ENCODE peak calls at places on chromosomes 6 and 20, in seven cellular contexts. One of them, this sample, is unnamed.
A peak's percentile ranks its signal among the peaks of the same experiment; 100 is the strongest.

GRCh38 chr6:3727593-3728108 is 23.9 kb downstream of the PXDC1 start:
- DNase-seq in IMR-90: no peak
- DNase-seq in mesenchymal stem cell: no peak
- DNase-seq in neuronal stem cell: no peak
- DNase-seq in H9: no peak
- DNase-seq in H1: no peak
- DNase-seq in mesendoderm: no peak
- DNase-seq in this sample: no peak

GRCh38 chr6:15062311-15063252 is 183.3 kb upstream of the JARID2 start:
- DNase-seq in IMR-90: peak; percentile 99
- DNase-seq in H9: no peak
- DNase-seq in neuronal stem cell: no peak
- DNase-seq in H1: no peak
- DNase-seq in mesendoderm: no peak
- DNase-seq in mesenchymal stem cell: peak; percentile 95
- DNase-seq in this sample: peak; percentile 99

GRCh38 chr6:127058027-127058426 is 60.4 kb upstream of the RSPO3 start:
- DNase-seq in mesendoderm: no peak
- DNase-seq in H9: no peak
- DNase-seq in H1: no peak
- DNase-seq in neuronal stem cell: no peak
- DNase-seq in mesenchymal stem cell: peak; percentile 52
- DNase-seq in IMR-90: peak; percentile 48
- DNase-seq in this sample: no peak

GRCh38 chr6:5723905-5724691 is 282.6 kb downstream of the NRN1 start:
- DNase-seq in IMR-90: no peak
- DNase-seq in mesendoderm: no peak
- DNase-seq in mesenchymal stem cell: no peak
- DNase-seq in H9: no peak
- DNase-seq in H1: no peak
- DNase-seq in neuronal stem cell: no peak
- DNase-seq in this sample: peak; percentile 15

GRCh38 chr20:41179961-41180360 is 42.6 kb downstream of the PLCG1 start:
- DNase-seq in H1: no peak
- DNase-seq in mesendoderm: no peak
- DNase-seq in neuronal stem cell: no peak
- DNase-seq in IMR-90: no peak
- DNase-seq in H9: peak; percentile 28
- DNase-seq in mesenchymal stem cell: no peak
- DNase-seq in this sample: no peak

GRCh38 chr6:155117266-155117665 is 122.2 kb downstream of the TIAM2 start:
- DNase-seq in IMR-90: peak; percentile 86
- DNase-seq in neuronal stem cell: no peak
- DNase-seq in mesenchymal stem cell: peak; percentile 63
- DNase-seq in H9: no peak
- DNase-seq in H1: no peak
- DNase-seq in mesendoderm: no peak
- DNase-seq in this sample: peak; percentile 90

GRCh38 chr6:44235891-44236516 is 10.9 kb upstream of the HSP90AB1 start:
- DNase-seq in mesenchymal stem cell: no peak
- DNase-seq in H9: no peak
- DNase-seq in IMR-90: no peak
- DNase-seq in H1: no peak
- DNase-seq in neuronal stem cell: no peak
- DNase-seq in mesendoderm: no peak
- DNase-seq in this sample: no peak

GRCh38 chr20:61546641-61547040 is 294.6 kb downstream of the CDH4 start:
- DNase-seq in neuronal stem cell: no peak
- DNase-seq in H1: no peak
- DNase-seq in mesenchymal stem cell: no peak
- DNase-seq in H9: no peak
- DNase-seq in IMR-90: no peak
- DNase-seq in mesendoderm: no peak
- DNase-seq in this sample: no peak

GRCh38 chr6:43428112-43428570 is 800 bp downstream of the ABCC10 start:
- DNase-seq in neuronal stem cell: no peak
- DNase-seq in mesenchymal stem cell: no peak
- DNase-seq in IMR-90: no peak
- DNase-seq in mesendoderm: no peak
- DNase-seq in H9: no peak
- DNase-seq in H1: no peak
- DNase-seq in this sample: no peak

GRCh38 chr6:150241751-150242150 is 98.9 kb downstream of the PPP1R14C start:
- DNase-seq in H1: no peak
- DNase-seq in mesenchymal stem cell: no peak
- DNase-seq in IMR-90: no peak
- DNase-seq in neuronal stem cell: no peak
- DNase-seq in mesendoderm: no peak
- DNase-seq in H9: no peak
- DNase-seq in this sample: no peak

GRCh38 chr6:40308533-40309306 is 278.4 kb downstream of the LRFN2 start:
- DNase-seq in IMR-90: peak; percentile 26
- DNase-seq in H9: peak; percentile 86
- DNase-seq in neuronal stem cell: peak; percentile 79
- DNase-seq in mesenchymal stem cell: peak; percentile 56
- DNase-seq in H1: peak; percentile 29
- DNase-seq in mesendoderm: peak; percentile 89
- DNase-seq in this sample: peak; percentile 83

GRCh38 chr20:60804240-60804917 is 447.7 kb upstream of the CDH4 start:
- DNase-seq in mesenchymal stem cell: no peak
- DNase-seq in neuronal stem cell: no peak
- DNase-seq in H9: peak; percentile 65
- DNase-seq in H1: peak; percentile 23
- DNase-seq in mesendoderm: peak; percentile 30
- DNase-seq in IMR-90: no peak
- DNase-seq in this sample: no peak

GRCh38 chr20:48002517-48002970 is 217.3 kb upstream of the SULF2 start:
- DNase-seq in mesendoderm: peak; percentile 33
- DNase-seq in H9: no peak
- DNase-seq in IMR-90: no peak
- DNase-seq in mesenchymal stem cell: no peak
- DNase-seq in H1: no peak
- DNase-seq in neuronal stem cell: no peak
- DNase-seq in this sample: no peak

GRCh38 chr6:135087403-135087802 is 32.8 kb upstream of the HBS1L start:
- DNase-seq in mesenchymal stem cell: no peak
- DNase-seq in IMR-90: no peak
- DNase-seq in neuronal stem cell: no peak
- DNase-seq in H9: peak; percentile 43
- DNase-seq in mesendoderm: peak; percentile 56
- DNase-seq in H1: no peak
- DNase-seq in this sample: no peak

GRCh38 chr6:26555505-26556262 is 17.5 kb downstream of the HMGN4 start:
- DNase-seq in mesenchymal stem cell: peak; percentile 76
- DNase-seq in neuronal stem cell: no peak
- DNase-seq in mesendoderm: peak; percentile 74
- DNase-seq in H9: peak; percentile 55
- DNase-seq in H1: no peak
- DNase-seq in IMR-90: peak; percentile 35
- DNase-seq in this sample: peak; percentile 57

GRCh38 chr20:43558412-43559146 is at the start of gene SGK2:
- DNase-seq in H9: no peak
- DNase-seq in mesenchymal stem cell: peak; percentile 61
- DNase-seq in neuronal stem cell: no peak
- DNase-seq in H1: no peak
- DNase-seq in mesendoderm: peak; percentile 28
- DNase-seq in IMR-90: peak; percentile 43
- DNase-seq in this sample: peak; percentile 64

GRCh38 chr6:144036064-144036873 is 28.2 kb upstream of the PLAGL1 start:
- DNase-seq in H1: no peak
- DNase-seq in mesendoderm: peak; percentile 22
- DNase-seq in neuronal stem cell: peak; percentile 9
- DNase-seq in H9: peak; percentile 41
- DNase-seq in IMR-90: peak; percentile 40
- DNase-seq in mesenchymal stem cell: peak; percentile 57
- DNase-seq in this sample: no peak

GRCh38 chr6:21731411-21732031 is 138.0 kb downstream of the SOX4 start:
- DNase-seq in H1: no peak
- DNase-seq in mesendoderm: peak; percentile 52
- DNase-seq in mesenchymal stem cell: no peak
- DNase-seq in IMR-90: peak; percentile 61
- DNase-seq in neuronal stem cell: no peak
- DNase-seq in H9: no peak
- DNase-seq in this sample: peak; percentile 36

GRCh38 chr20:24785141-24785924 is 163.7 kb upstream of the CST7 start:
- DNase-seq in IMR-90: peak; percentile 35
- DNase-seq in H9: no peak
- DNase-seq in mesendoderm: no peak
- DNase-seq in H1: no peak
- DNase-seq in neuronal stem cell: no peak
- DNase-seq in mesenchymal stem cell: peak; percentile 3
- DNase-seq in this sample: peak; percentile 53

GRCh38 chr20:31605902-31606677 is 1.0 kb downstream of the ID1 start:
- DNase-seq in mesenchymal stem cell: peak; percentile 52
- DNase-seq in mesendoderm: peak; percentile 33
- DNase-seq in neuronal stem cell: no peak
- DNase-seq in IMR-90: no peak
- DNase-seq in H9: peak; percentile 50
- DNase-seq in H1: no peak
- DNase-seq in this sample: no peak

GRCh38 chr6:109360281-109360680 is 22.0 kb downstream of the CD164 start:
- DNase-seq in neuronal stem cell: no peak
- DNase-seq in mesenchymal stem cell: no peak
- DNase-seq in mesendoderm: no peak
- DNase-seq in H1: no peak
- DNase-seq in H9: no peak
- DNase-seq in IMR-90: no peak
- DNase-seq in this sample: no peak

GRCh38 chr20:53691060-53691810 is 97.6 kb upstream of the ZNF217 start:
- DNase-seq in neuronal stem cell: no peak
- DNase-seq in IMR-90: peak; percentile 10
- DNase-seq in mesendoderm: no peak
- DNase-seq in H1: no peak
- DNase-seq in H9: no peak
- DNase-seq in mesenchymal stem cell: no peak
- DNase-seq in this sample: peak; percentile 94

GRCh38 chr20:48236001-48236400 is 450.7 kb upstream of the SULF2 start:
- DNase-seq in mesendoderm: no peak
- DNase-seq in H9: no peak
- DNase-seq in neuronal stem cell: no peak
- DNase-seq in mesenchymal stem cell: no peak
- DNase-seq in H1: no peak
- DNase-seq in IMR-90: no peak
- DNase-seq in this sample: no peak

GRCh38 chr6:146545608-146546007 is 2.0 kb downstream of the RAB32 start:
- DNase-seq in H1: no peak
- DNase-seq in H9: no peak
- DNase-seq in mesenchymal stem cell: peak; percentile 72
- DNase-seq in IMR-90: peak; percentile 84
- DNase-seq in mesendoderm: peak; percentile 35
- DNase-seq in neuronal stem cell: no peak
- DNase-seq in this sample: peak; percentile 10

GRCh38 chr20:33765592-33765991 is 33.8 kb downstream of the ZNF341 start:
- DNase-seq in H9: no peak
- DNase-seq in mesendoderm: no peak
- DNase-seq in neuronal stem cell: no peak
- DNase-seq in IMR-90: no peak
- DNase-seq in mesenchymal stem cell: no peak
- DNase-seq in H1: no peak
- DNase-seq in this sample: no peak
- H2AK5ac ChIP-seq in H9: no peak overlapping the region
- H2AK5ac ChIP-seq in mesendoderm: no peak overlapping the region
- H2AK5ac ChIP-seq in neuronal stem cell: no peak overlapping the region
- H2AK5ac ChIP-seq in IMR-90: no peak overlapping the region
- H2AK5ac ChIP-seq in mesenchymal stem cell: no peak overlapping the region
- H2AK5ac ChIP-seq in H1: no peak overlapping the region
- H2AK5ac ChIP-seq in this sample: no peak overlapping the region

DNA sequence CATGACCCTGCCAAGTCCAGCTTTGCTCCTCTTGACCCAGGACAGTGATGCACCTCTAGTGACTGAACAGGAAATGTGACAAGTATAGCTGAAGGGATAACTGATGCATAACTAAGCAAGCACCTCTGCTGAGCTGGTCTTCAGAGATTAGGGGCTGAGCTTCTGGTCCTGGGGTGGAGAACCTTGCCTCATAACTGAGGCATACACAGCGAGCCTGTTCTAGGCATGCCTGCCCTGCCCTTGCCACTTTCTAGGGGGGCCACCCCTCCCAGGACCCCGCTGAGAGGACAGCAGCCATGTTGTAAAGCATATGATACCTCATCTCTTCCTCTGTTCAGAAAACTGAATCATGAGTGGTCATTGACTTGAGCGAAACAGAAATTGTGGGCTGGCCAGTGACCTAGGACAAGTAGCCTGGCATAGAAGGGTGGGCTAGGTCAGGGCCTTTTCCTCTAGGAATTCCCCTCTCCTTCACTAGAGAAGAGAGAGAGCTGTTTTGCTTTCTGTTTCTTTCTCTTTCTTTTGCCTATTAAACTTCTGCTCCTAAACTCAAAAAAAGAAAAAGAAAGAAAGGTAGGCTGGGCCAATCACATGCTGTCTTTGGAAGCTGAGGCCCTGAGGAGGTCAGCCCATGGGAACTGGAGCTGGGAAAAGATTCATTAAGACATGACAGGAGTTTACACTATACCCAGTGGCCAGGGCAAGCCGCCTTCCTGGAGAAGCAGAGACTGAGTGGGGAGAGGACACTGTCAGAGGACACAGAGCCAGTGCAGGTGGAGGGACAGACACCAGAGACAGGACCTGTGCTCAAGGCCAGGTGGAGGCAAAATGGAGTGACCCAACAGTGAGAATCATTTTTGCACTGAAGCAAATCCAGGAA is 23.1 kb downstream of the ALDH5A1 start:
- DNase-seq in mesendoderm: no peak
- DNase-seq in H1: no peak
- DNase-seq in neuronal stem cell: no peak
- DNase-seq in mesenchymal stem cell: peak; percentile 3
- DNase-seq in H9: no peak
- DNase-seq in IMR-90: no peak
- DNase-seq in this sample: no peak
- H3K4me2 ChIP-seq in mesendoderm: no peak overlapping the region
- H3K4me2 ChIP-seq in H1: no peak overlapping the region
- H3K4me2 ChIP-seq in neuronal stem cell: no peak overlapping the region
- H3K4me2 ChIP-seq in mesenchymal stem cell: no peak overlapping the region
- H3K4me2 ChIP-seq in H9: no peak overlapping the region
- H3K4me2 ChIP-seq in IMR-90: no peak overlapping the region
- H3K4me2 ChIP-seq in this sample: no peak overlapping the region

GRCh38 chr6:53730767-53731166 is 64.0 kb upstream of the LRRC1 start:
- DNase-seq in mesenchymal stem cell: no peak
- DNase-seq in neuronal stem cell: no peak
- DNase-seq in H9: no peak
- DNase-seq in H1: no peak
- DNase-seq in mesendoderm: no peak
- DNase-seq in IMR-90: no peak
- DNase-seq in this sample: peak; percentile 23
- H2AK5ac ChIP-seq in mesenchymal stem cell: no peak overlapping the region
- H2AK5ac ChIP-seq in neuronal stem cell: no peak overlapping the region
- H2AK5ac ChIP-seq in H9: no peak overlapping the region
- H2AK5ac ChIP-seq in H1: no peak overlapping the region
- H2AK5ac ChIP-seq in mesendoderm: no peak overlapping the region
- H2AK5ac ChIP-seq in IMR-90: no peak overlapping the region
- H2AK5ac ChIP-seq in this sample: no peak overlapping the region

DNA sequence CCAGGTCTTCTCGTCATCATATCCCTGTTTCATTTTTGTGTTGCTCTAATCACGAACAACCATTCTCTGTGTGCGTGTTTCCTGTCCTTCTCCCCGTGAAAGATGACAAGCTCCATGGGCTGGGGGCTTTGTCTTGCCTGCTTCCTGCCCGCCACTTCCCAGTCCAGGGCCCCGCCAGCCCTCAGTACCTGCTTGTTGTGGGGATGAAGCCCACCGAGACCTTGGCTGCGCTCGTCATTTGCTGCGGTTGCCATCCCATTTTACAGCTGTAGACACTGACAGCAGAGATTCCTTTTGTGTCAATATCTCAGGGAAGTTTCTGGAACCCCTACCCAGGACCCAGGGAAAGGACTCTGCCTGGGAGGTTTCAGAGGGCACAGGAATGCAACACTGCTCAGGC is 40.3 kb upstream of the STX16 start:
- DNase-seq in mesenchymal stem cell: no peak
- DNase-seq in IMR-90: no peak
- DNase-seq in mesendoderm: no peak
- DNase-seq in H1: no peak
- DNase-seq in neuronal stem cell: no peak
- DNase-seq in H9: no peak
- DNase-seq in this sample: no peak
- H3K4me2 ChIP-seq in mesenchymal stem cell: no peak overlapping the region
- H3K4me2 ChIP-seq in IMR-90: no peak overlapping the region
- H3K4me2 ChIP-seq in mesendoderm: no peak overlapping the region
- H3K4me2 ChIP-seq in H1: no peak overlapping the region
- H3K4me2 ChIP-seq in neuronal stem cell: no peak overlapping the region
- H3K4me2 ChIP-seq in H9: no peak overlapping the region
- H3K4me2 ChIP-seq in this sample: no peak overlapping the region

This sample was measured in trophoblast cell.